ENCODE peak calls at places on chromosomes 4 and X, in four cellular contexts. F is uterus, B is ovary, G is PC-9. J is an unnamed sample.

GRCh38 chrX:53379747-53380146 is 42.7 kb downstream of the SMC1A start:
- DNase-seq in F (no peak), B (no peak), G (no peak), J (no peak)

GRCh38 chrX:48648299-48648698 is 35.3 kb upstream of the WAS start:
- DNase-seq in F (peak; percentile 59), B (peak; percentile 39), G (peak; percentile 0), J (no peak)

GRCh38 chr4:17577660-17578481 is 873 bp downstream of the LAP3 start:
- DNase-seq in F (peak; percentile 34), B (peak; percentile 39), G (peak; percentile 9), J (peak; percentile 35)

GRCh38 chrX:13764284-13764683 is 29.7 kb downstream of the OFD1 start:
- DNase-seq in F (no peak), B (no peak), G (no peak), J (no peak)

GRCh38 chr4:48018112-48018511 is 1.5 kb downstream of the NIPAL1 start:
- DNase-seq in F (no peak), B (no peak), G (no peak), J (no peak)

GRCh38 chr4:154958621-154959358 is 177.7 kb downstream of the RBM46 start:
- DNase-seq in F (no peak), B (peak; percentile 41), G (no peak), J (no peak)

GRCh38 chr4:53147711-53148110 is 218.2 kb downstream of the SCFD2 start:
- DNase-seq in F (no peak), B (no peak), G (no peak), J (no peak)

GRCh38 chr4:132125131-132125530 is 1024.0 kb upstream of the PCDH10 start:
- DNase-seq in F (no peak), B (no peak), G (no peak), J (no peak)

GRCh38 chr4:73341454-73341853 is 62.6 kb upstream of the ALB start:
- DNase-seq in F (no peak), B (peak; percentile 16), G (peak; percentile 4), J (peak; percentile 9)

GRCh38 chr4:23717528-23718248 is 172.2 kb downstream of the PPARGC1A start:
- DNase-seq in F (no peak), B (no peak), G (peak; percentile 3), J (no peak)

GRCh38 chr4:85725727-85726170 is 250.8 kb downstream of the ARHGAP24 start:
- DNase-seq in F (no peak), B (peak; percentile 7), G (no peak), J (no peak)

GRCh38 chrX:65575024-65575423 is 40.4 kb upstream of the LAS1L start:
- DNase-seq in F (no peak), B (no peak), G (no peak), J (no peak)

GRCh38 chr4:3134201-3134600 is 59.7 kb downstream of the HTT start:
- DNase-seq in F (no peak), B (no peak), G (no peak), J (no peak)

GRCh38 chr4:71261001-71261400 is 77.8 kb upstream of the SLC4A4 start:
- DNase-seq in F (no peak), B (no peak), G (no peak), J (no peak)

GRCh38 chrX:153764786-153765137 is 713 bp downstream of the PLXNB3 start:
- DNase-seq in F (peak; percentile 17), B (no peak), G (no peak), J (no peak)

GRCh38 chr4:151801547-151802516 is 41.0 kb upstream of the GATB start:
- DNase-seq in F (no peak), B (no peak), G (peak; percentile 45), J (peak; percentile 54)

GRCh38 chr4:95510145-95510544 is 38.6 kb downstream of the UNC5C start:
- DNase-seq in F (no peak), B (no peak), G (no peak), J (no peak)

GRCh38 chrX:133297284-133297683 is 79.1 kb upstream of the TFDP3 start:
- DNase-seq in F (no peak), B (no peak), G (no peak), J (peak; percentile 69)

GRCh38 chr4:41067369-41067768 is 147.0 kb downstream of the APBB2 start:
- DNase-seq in F (no peak), B (no peak), G (no peak), J (no peak)

GRCh38 chr4:33709247-33709646 is 2535.1 kb downstream of the ARAP2 start:
- DNase-seq in F (no peak), B (no peak), G (no peak), J (no peak)

GRCh38 chr4:2253160-2254084 is 8.5 kb downstream of the MXD4 start:
- DNase-seq in F (peak; percentile 17), B (peak; percentile 7), G (no peak), J (no peak)

GRCh38 chr4:38302910-38303309 is 342.7 kb downstream of the PTTG2 start:
- DNase-seq in F (no peak), B (no peak), G (no peak), J (no peak)

GRCh38 chrX:75648803-75649588 is 126.2 kb upstream of the ZDHHC15 start:
- DNase-seq in F (no peak), B (no peak), G (no peak), J (no peak)

GRCh38 chrX:30593435-30594200 is 16.1 kb upstream of the TASL start:
- DNase-seq in F (no peak), B (no peak), G (peak; percentile 41), J (no peak)

GRCh38 chr4:105457997-105458396 is 15.9 kb downstream of the PPA2 start:
- DNase-seq in F (no peak), B (no peak), G (no peak), J (no peak)

DNA sequence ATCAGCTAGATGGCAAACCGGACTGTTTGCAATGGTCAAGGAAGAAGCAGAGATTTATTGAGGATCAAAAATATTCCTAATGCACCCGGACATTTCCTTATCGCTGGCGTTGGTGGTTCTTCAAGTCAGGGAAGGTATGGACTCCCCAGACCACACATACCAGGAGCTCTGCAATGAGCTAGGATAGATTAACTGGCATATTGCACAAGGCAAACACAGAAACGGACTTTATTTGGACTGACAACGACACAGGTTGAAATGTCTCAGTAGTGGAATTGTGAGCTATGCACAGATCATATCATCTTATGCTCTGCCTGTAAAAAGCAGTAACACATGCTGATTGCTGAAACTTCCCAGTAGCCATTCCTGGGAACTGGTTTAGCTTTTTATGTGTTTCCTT is 1.7 kb downstream of the TSPAN7 start:
- DNase-seq in F (no peak), B (no peak), G (no peak), J (no peak)
- H3K27ac ChIP-seq in F (peak overlapping the region; percentile 71), B (no peak overlapping the region), G (no peak overlapping the region), J (no peak overlapping the region)

GRCh38 chr4:136855886-136856285 is 676.4 kb downstream of the PCDH18 start:
- DNase-seq in F (no peak), B (no peak), G (no peak), J (no peak)
- H3K27ac ChIP-seq in F (no peak overlapping the region), B (no peak overlapping the region), G (no peak overlapping the region), J (no peak overlapping the region)

DNA sequence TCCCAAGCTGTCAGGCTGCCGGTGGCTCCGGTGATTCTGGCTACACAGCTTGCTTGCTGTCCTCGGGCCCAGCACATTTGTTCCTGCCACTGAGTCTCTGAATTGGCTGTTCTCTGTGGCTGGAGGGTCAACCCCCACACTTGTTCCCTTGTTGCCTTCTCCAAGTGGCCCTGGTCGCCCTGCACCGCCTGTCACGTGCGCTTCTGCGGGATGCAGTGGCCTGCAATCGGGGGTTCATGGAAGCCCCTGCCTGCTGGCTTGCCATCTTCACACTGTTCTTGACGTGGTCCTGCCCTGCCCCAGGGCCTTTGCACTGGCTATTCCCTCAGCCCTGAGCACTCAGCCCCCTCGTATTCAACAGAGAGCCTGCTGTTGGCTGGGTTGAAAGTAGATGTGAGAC is 8.1 kb downstream of the CLCN4 start:
- DNase-seq in F (no peak), B (no peak), G (no peak), J (no peak)
- H3K27ac ChIP-seq in F (no peak overlapping the region), B (no peak overlapping the region), G (no peak overlapping the region), J (no peak overlapping the region)

GRCh38 chrX:55716937-55717336 is 612 bp upstream of the RRAGB start:
- DNase-seq in F (no peak), B (no peak), G (no peak), J (no peak)

GRCh38 chrX:55710701-55711100 is 6.8 kb upstream of the RRAGB start:
- DNase-seq in F (peak; percentile 52), B (no peak), G (peak; percentile 30), J (peak; percentile 45)

GRCh38 chrX:55715847-55716246 is 1.7 kb upstream of the RRAGB start:
- DNase-seq in F (no peak), B (no peak), G (no peak), J (no peak)

GRCh38 chrX:55714111-55714510 is 3.4 kb upstream of the RRAGB start:
- DNase-seq in F (no peak), B (no peak), G (no peak), J (no peak)

GRCh38 chrX:55713635-55714034 is 3.9 kb upstream of the RRAGB start:
- DNase-seq in F (no peak), B (no peak), G (no peak), J (no peak)
- H3K27ac ChIP-seq in F (no peak overlapping the region), B (no peak overlapping the region), G (no peak overlapping the region), J (no peak overlapping the region)

GRCh38 chr4:88628746-88629145 is 36.5 kb downstream of the HERC3 start:
- DNase-seq in F (no peak), B (no peak), G (no peak), J (no peak)
- H3K27ac ChIP-seq in F (no peak overlapping the region), B (no peak overlapping the region), G (no peak overlapping the region), J (no peak overlapping the region)

J was measured in SJSA1.